ENCODE peak calls at places on chromosomes 13 and 19, in six cellular contexts. C, P, X, W, J and F are unnamed samples.

GRCh38 chr19:56091066-56091490 is 30.0 kb downstream of the ZNF787 start:
- DNase-seq in J (no peak), P (no peak), X (no peak), W (no peak), C (no peak), F (no peak)

GRCh38 chr19:10797078-10797477 is 38.9 kb downstream of the TMED1 start:
- DNase-seq in P (no peak), C (no peak), X (no peak), W (no peak), J (no peak), F (peak)

GRCh38 chr19:55353803-55354697 is 469 bp downstream of the COX6B2 start:
- DNase-seq in C (peak), P (peak), W (no peak), J (no peak), X (peak), F (peak)

GRCh38 chr19:32909257-32909656 is 39.7 kb upstream of the SLC7A9 start:
- DNase-seq in X (no peak), C (no peak), W (no peak), P (no peak), J (no peak), F (no peak)

GRCh38 chr13:81658598-81659370 is 1317.9 kb upstream of the SPRY2 start:
- DNase-seq in W (no peak), X (no peak), C (no peak), P (no peak), J (no peak), F (no peak)

GRCh38 chr19:39515551-39516191 is 732 bp downstream of the SELENOV start:
- DNase-seq in W (no peak), J (no peak), P (no peak), X (no peak), C (no peak), F (no peak)

GRCh38 chr13:41821195-41821594 is 139.7 kb downstream of the VWA8 start:
- DNase-seq in C (no peak), J (no peak), P (no peak), X (no peak), W (no peak), F (no peak)

GRCh38 chr13:71513414-71514063 is 353.5 kb downstream of the DACH1 start:
- DNase-seq in P (no peak), J (no peak), X (no peak), W (no peak), C (no peak), F (no peak)

GRCh38 chr13:21675095-21676007 is 4.5 kb downstream of the FGF9 start:
- DNase-seq in X (peak), J (no peak), W (no peak), P (peak), C (no peak), F (peak)

GRCh38 chr13:21058361-21058760 is 3.0 kb downstream of the LATS2 start:
- DNase-seq in J (no peak), W (no peak), X (no peak), P (no peak), C (no peak), F (no peak)

GRCh38 chr13:100650321-100650720 is 24.3 kb downstream of the TMTC4 start:
- DNase-seq in J (no peak), C (no peak), W (no peak), P (no peak), X (no peak), F (no peak)

GRCh38 chr19:29690842-29691241 is 24.2 kb downstream of the C19orf12 start:
- DNase-seq in C (peak), X (no peak), J (no peak), P (no peak), W (no peak), F (peak)

GRCh38 chr19:38735257-38735686 is 9.0 kb downstream of the CAPN12 start:
- DNase-seq in W (no peak), X (peak), C (peak), J (no peak), P (no peak), F (no peak)

GRCh38 chr13:59103004-59103768 is 1060.5 kb downstream of the DIAPH3 start:
- DNase-seq in W (no peak), P (no peak), X (no peak), C (no peak), J (no peak), F (no peak)

GRCh38 chr19:18848860-18849661 is 17.3 kb downstream of the UPF1 start:
- DNase-seq in X (no peak), P (peak), C (no peak), J (peak), W (no peak), F (no peak)

GRCh38 chr19:18851673-18852325 is 20.0 kb downstream of the UPF1 start:
- DNase-seq in J (no peak), P (no peak), W (no peak), C (no peak), X (no peak), F (no peak)

GRCh38 chr19:18849838-18850400 is 18.2 kb downstream of the UPF1 start:
- DNase-seq in P (no peak), X (no peak), J (no peak), W (no peak), C (no peak), F (no peak)

GRCh38 chr19:18852634-18853033 is 20.9 kb downstream of the UPF1 start:
- DNase-seq in W (no peak), J (no peak), X (no peak), C (no peak), P (no peak), F (no peak)

GRCh38 chr19:18850560-18851375 is 19.0 kb downstream of the UPF1 start:
- DNase-seq in P (no peak), W (no peak), J (no peak), X (no peak), C (no peak), F (no peak)
- H3K27ac ChIP-seq in P (peak), W (peak), J (peak), X (no peak), C (no peak), F (no peak)

GRCh38 chr19:16337809-16338469 is 13.3 kb downstream of the KLF2 start:
- DNase-seq in J (no peak), X (no peak), C (no peak), W (no peak), P (no peak), F (no peak)

GRCh38 chr19:16340092-16340491 is 15.5 kb downstream of the KLF2 start:
- DNase-seq in C (no peak), J (no peak), P (no peak), W (no peak), X (no peak), F (no peak)

GRCh38 chr19:16339361-16339725 is 14.7 kb downstream of the KLF2 start:
- DNase-seq in P (no peak), W (no peak), C (no peak), J (no peak), X (no peak), F (no peak)

GRCh38 chr19:16340654-16341053 is 16.0 kb downstream of the KLF2 start:
- DNase-seq in P (no peak), W (no peak), J (no peak), C (no peak), X (no peak), F (no peak)

GRCh38 chr19:16338470-16339360 is 14.1 kb downstream of the KLF2 start:
- DNase-seq in X (no peak), P (no peak), C (peak), J (no peak), W (no peak), F (peak)
- TF ChIP-seq CTCF in X (no peak), P (no peak), C (no peak), J (peak), W (no peak), F (peak)

GRCh38 chr19:5116292-5116691 is 147.4 kb downstream of the KDM4B start:
- DNase-seq in J (no peak), P (no peak), X (no peak), C (no peak), W (no peak), F (no peak)

GRCh38 chr19:5113633-5114586 is 145.0 kb downstream of the KDM4B start:
- DNase-seq in W (no peak), P (peak), J (no peak), X (no peak), C (no peak), F (no peak)

GRCh38 chr19:5114713-5115112 is 145.8 kb downstream of the KDM4B start:
- DNase-seq in X (peak), W (no peak), P (peak), C (no peak), J (no peak), F (no peak)

GRCh38 chr19:5115771-5116202 is 146.9 kb downstream of the KDM4B start:
- DNase-seq in C (no peak), W (no peak), J (no peak), X (no peak), P (no peak), F (no peak)

DNA sequence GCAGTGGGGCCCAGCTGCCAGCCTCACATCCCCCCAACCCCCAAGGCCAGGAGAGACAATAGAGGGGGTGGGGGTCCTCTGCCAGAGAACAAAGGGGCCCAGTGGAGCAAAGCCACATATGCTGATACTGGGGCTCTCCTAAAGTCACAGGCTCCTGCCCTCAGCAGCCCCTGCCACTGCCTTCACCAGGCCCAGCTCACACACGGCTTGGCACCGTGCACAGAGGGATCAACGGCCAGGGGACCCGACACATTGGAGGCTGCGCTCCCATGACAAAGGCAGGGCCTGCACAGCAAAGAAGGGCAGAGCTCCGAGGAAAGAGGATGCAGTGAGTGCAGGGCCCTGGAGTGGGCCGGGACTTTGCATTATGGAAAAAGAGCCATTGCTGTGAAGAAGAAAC is 146.4 kb downstream of the KDM4B start:
- DNase-seq in W (no peak), C (no peak), X (no peak), P (no peak), J (no peak), F (no peak)
- H3K27ac ChIP-seq in W (no peak), C (no peak), X (peak), P (peak), J (no peak), F (no peak)

DNA sequence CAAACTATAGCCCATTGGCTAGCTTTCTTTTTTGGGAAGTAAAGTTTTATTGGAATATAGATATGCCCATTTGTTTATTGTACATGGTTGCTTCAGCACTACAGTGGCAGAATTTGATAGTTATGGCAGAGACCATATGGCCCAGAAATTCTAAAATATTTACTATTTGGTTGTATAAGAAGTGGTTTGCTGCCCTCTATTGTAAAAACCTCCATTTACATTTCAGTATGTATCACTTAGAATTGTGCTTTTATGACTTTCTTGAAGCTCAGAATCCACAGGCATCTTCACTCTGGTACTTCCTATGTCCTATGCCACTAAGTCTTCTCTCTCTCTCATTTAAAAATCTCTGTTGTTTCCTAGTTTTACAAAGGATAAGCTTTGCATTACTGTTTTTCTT is 37.7 kb downstream of the DLEU7 start:
- DNase-seq in J (no peak), X (no peak), P (no peak), W (no peak), C (no peak), F (no peak)
- TF ChIP-seq CTCF in J (no peak), X (no peak), P (peak), W (no peak), C (no peak), F (no peak)